ENCODE peak calls at places on chromosome 1, in six cellular contexts. One of them, this sample, is unnamed.

GRCh38 chr1:213325482-213325881 is 274.4 kb downstream of the RPS6KC1 start:
- DNase-seq in fibroblast of lung: no peak
- DNase-seq in NCI-H774: no peak
- DNase-seq in progenitor cell of endocrine pancreas: no peak
- DNase-seq in activated naive CD4-positive, alpha-beta T cell treated with Interleukin-2 at 50 U/mL for 16 hours: no peak
- DNase-seq in CD8-positive, alpha-beta memory T cell: no peak
- DNase-seq in this sample: no peak

GRCh38 chr1:185074307-185074706 is 28.9 kb downstream of the RNF2 start:
- DNase-seq in fibroblast of lung: no peak
- DNase-seq in NCI-H774: no peak
- DNase-seq in progenitor cell of endocrine pancreas: no peak
- DNase-seq in activated naive CD4-positive, alpha-beta T cell treated with Interleukin-2 at 50 U/mL for 16 hours: no peak
- DNase-seq in CD8-positive, alpha-beta memory T cell: no peak
- DNase-seq in this sample: no peak

GRCh38 chr1:19429611-19430010 is 55.7 kb downstream of the CAPZB start:
- DNase-seq in fibroblast of lung: no peak
- DNase-seq in NCI-H774: no peak
- DNase-seq in progenitor cell of endocrine pancreas: no peak
- DNase-seq in activated naive CD4-positive, alpha-beta T cell treated with Interleukin-2 at 50 U/mL for 16 hours: no peak
- DNase-seq in CD8-positive, alpha-beta memory T cell: no peak
- DNase-seq in this sample: no peak

GRCh38 chr1:29290414-29290980 is 54.2 kb downstream of the PTPRU start:
- DNase-seq in fibroblast of lung: no peak
- DNase-seq in NCI-H774: no peak
- DNase-seq in progenitor cell of endocrine pancreas: no peak
- DNase-seq in activated naive CD4-positive, alpha-beta T cell treated with Interleukin-2 at 50 U/mL for 16 hours: no peak
- DNase-seq in CD8-positive, alpha-beta memory T cell: no peak
- DNase-seq in this sample: no peak

GRCh38 chr1:50701706-50702317 is 258.3 kb downstream of the FAF1 start:
- DNase-seq in fibroblast of lung: no peak
- DNase-seq in NCI-H774: no peak
- DNase-seq in progenitor cell of endocrine pancreas: no peak
- DNase-seq in activated naive CD4-positive, alpha-beta T cell treated with Interleukin-2 at 50 U/mL for 16 hours: no peak
- DNase-seq in CD8-positive, alpha-beta memory T cell: no peak
- DNase-seq in this sample: no peak

GRCh38 chr1:113858418-113858817 is 13.1 kb downstream of the PTPN22 start:
- DNase-seq in fibroblast of lung: no peak
- DNase-seq in NCI-H774: no peak
- DNase-seq in progenitor cell of endocrine pancreas: no peak
- DNase-seq in activated naive CD4-positive, alpha-beta T cell treated with Interleukin-2 at 50 U/mL for 16 hours: no peak
- DNase-seq in CD8-positive, alpha-beta memory T cell: no peak
- DNase-seq in this sample: no peak

GRCh38 chr1:227913969-227914791 is 33.6 kb downstream of the WNT9A start:
- DNase-seq in fibroblast of lung: no peak
- DNase-seq in NCI-H774: no peak
- DNase-seq in progenitor cell of endocrine pancreas: no peak
- DNase-seq in activated naive CD4-positive, alpha-beta T cell treated with Interleukin-2 at 50 U/mL for 16 hours: no peak
- DNase-seq in CD8-positive, alpha-beta memory T cell: no peak
- DNase-seq in this sample: no peak

GRCh38 chr1:156623946-156624813 is 5.0 kb downstream of the HAPLN2 start:
- DNase-seq in fibroblast of lung: peak; percentile 37
- DNase-seq in NCI-H774: peak; percentile 26
- DNase-seq in progenitor cell of endocrine pancreas: peak; percentile 54
- DNase-seq in activated naive CD4-positive, alpha-beta T cell treated with Interleukin-2 at 50 U/mL for 16 hours: peak; percentile 46
- DNase-seq in CD8-positive, alpha-beta memory T cell: peak; percentile 5
- DNase-seq in this sample: peak; percentile 69

GRCh38 chr1:59238535-59238934 is 58.4 kb upstream of the FGGY start:
- DNase-seq in fibroblast of lung: no peak
- DNase-seq in NCI-H774: peak; percentile 76
- DNase-seq in progenitor cell of endocrine pancreas: no peak
- DNase-seq in activated naive CD4-positive, alpha-beta T cell treated with Interleukin-2 at 50 U/mL for 16 hours: no peak
- DNase-seq in CD8-positive, alpha-beta memory T cell: no peak
- DNase-seq in this sample: no peak

GRCh38 chr1:57843760-57844159 is 419.9 kb upstream of the DAB1 start:
- DNase-seq in fibroblast of lung: peak; percentile 63
- DNase-seq in NCI-H774: no peak
- DNase-seq in progenitor cell of endocrine pancreas: no peak
- DNase-seq in activated naive CD4-positive, alpha-beta T cell treated with Interleukin-2 at 50 U/mL for 16 hours: no peak
- DNase-seq in CD8-positive, alpha-beta memory T cell: no peak
- DNase-seq in this sample: no peak

GRCh38 chr1:37602750-37603694 is 7.3 kb upstream of the GNL2 start:
- DNase-seq in fibroblast of lung: peak; percentile 29
- DNase-seq in NCI-H774: peak; percentile 27
- DNase-seq in progenitor cell of endocrine pancreas: peak; percentile 29
- DNase-seq in activated naive CD4-positive, alpha-beta T cell treated with Interleukin-2 at 50 U/mL for 16 hours: peak; percentile 26
- DNase-seq in CD8-positive, alpha-beta memory T cell: peak; percentile 12
- DNase-seq in this sample: peak; percentile 35

GRCh38 chr1:42420911-42421585 is 34.8 kb downstream of the ZMYND12 start:
- DNase-seq in fibroblast of lung: peak; percentile 93
- DNase-seq in NCI-H774: peak; percentile 86
- DNase-seq in progenitor cell of endocrine pancreas: no peak
- DNase-seq in activated naive CD4-positive, alpha-beta T cell treated with Interleukin-2 at 50 U/mL for 16 hours: no peak
- DNase-seq in CD8-positive, alpha-beta memory T cell: no peak
- DNase-seq in this sample: no peak